ENCODE peak calls at places on chromosomes 5 and 9, in ten cellular contexts. R is GM23248; L is aorta; D is stomach; K is pancreas; A is naive thymus-derived CD4-positive, alpha-beta T cell; H is heart left ventricle; V is left ventricle myocardium inferior; G is CD4-positive, alpha-beta T cell; U is fibroblast of lung. Q is an unnamed sample. For H3K27me3, the result is how much of the 10 kb centered on the place peaks cover.

GRCh38 chr9:89602978-89603628 is 1.7 kb upstream of the GADD45G start:
- DNase-seq in R (peak), L (peak), D (peak), K (peak), A (peak), H (peak), V (peak), G (peak), U (peak), Q (peak)

GRCh38 chr5:109324351-109324750 is 85.4 kb downstream of the PJA2 start:
- DNase-seq in R (no peak), L (no peak), D (no peak), K (no peak), A (no peak), H (no peak), V (no peak), G (no peak), U (no peak), Q (no peak)

GRCh38 chr5:34930870-34931269 is 1.5 kb downstream of the DNAJC21 start:
- DNase-seq in R (no peak), L (no peak), D (no peak), K (no peak), A (no peak), H (no peak), V (no peak), G (no peak), U (peak), Q (no peak)

GRCh38 chr5:179374506-179375235 is 29.4 kb upstream of the ADAMTS2 start:
- DNase-seq in R (no peak), L (peak), D (no peak), K (no peak), A (no peak), H (no peak), V (no peak), G (no peak), U (no peak), Q (no peak)

GRCh38 chr5:144237851-144238250 is 67.2 kb downstream of the KCTD16 start:
- DNase-seq in R (peak), L (no peak), D (no peak), K (no peak), A (no peak), H (no peak), V (no peak), G (no peak), U (peak), Q (no peak)

GRCh38 chr5:132677191-132677590 is 3.4 kb downstream of the IL4 start:
- DNase-seq in R (peak), L (peak), D (peak), K (no peak), A (no peak), H (no peak), V (no peak), G (no peak), U (peak), Q (peak)

GRCh38 chr5:148996270-148996669 is 66.6 kb downstream of the SH3TC2 start:
- DNase-seq in R (no peak), L (no peak), D (no peak), K (no peak), A (no peak), H (no peak), V (no peak), G (no peak), U (no peak), Q (no peak)

GRCh38 chr5:145981612-145982571 is 45.5 kb downstream of the SH3RF2 start:
- DNase-seq in R (no peak), L (no peak), D (peak), K (no peak), A (no peak), H (no peak), V (no peak), G (no peak), U (peak), Q (no peak)

GRCh38 chr9:34413229-34413852 is 36.6 kb upstream of the MYORG start:
- DNase-seq in R (peak), L (no peak), D (peak), K (peak), A (peak), H (peak), V (no peak), G (no peak), U (peak), Q (peak)

GRCh38 chr5:39671421-39672110 is 246.8 kb upstream of the DAB2 start:
- DNase-seq in R (no peak), L (no peak), D (no peak), K (no peak), A (no peak), H (no peak), V (no peak), G (no peak), U (peak), Q (no peak)

GRCh38 chr9:121769939-121770338 is 118.5 kb downstream of the DAB2IP start:
- DNase-seq in R (no peak), L (peak), D (no peak), K (peak), A (no peak), H (no peak), V (peak), G (no peak), U (no peak), Q (no peak)

GRCh38 chr5:12772276-12772675 is 868.0 kb upstream of the CTNND2 start:
- DNase-seq in R (no peak), L (no peak), D (no peak), K (no peak), A (no peak), H (no peak), V (no peak), G (no peak), U (no peak), Q (no peak)

GRCh38 chr5:91382530-91383026 is 539 bp downstream of the ARRDC3 start:
- DNase-seq in R (peak), L (no peak), D (peak), K (no peak), A (peak), H (peak), V (no peak), G (peak), U (peak), Q (peak)

GRCh38 chr5:77638763-77639451 is 394 bp upstream of the OTP start:
- DNase-seq in R (peak), L (no peak), D (no peak), K (no peak), A (peak), H (no peak), V (no peak), G (no peak), U (no peak), Q (no peak)

GRCh38 chr5:26940981-26941380 is 97.4 kb downstream of the CDH9 start:
- DNase-seq in R (no peak), L (no peak), D (no peak), K (no peak), A (no peak), H (no peak), V (no peak), G (no peak), U (peak), Q (no peak)

GRCh38 chr5:177290816-177291596 is 12.5 kb downstream of the RAB24 start:
- DNase-seq in R (no peak), L (no peak), D (no peak), K (no peak), A (no peak), H (no peak), V (no peak), G (no peak), U (no peak), Q (no peak)

GRCh38 chr5:132776077-132776931 is 735 bp downstream of the SEPTIN8 start:
- DNase-seq in R (peak), L (no peak), D (no peak), K (no peak), A (peak), H (peak), V (peak), G (no peak), U (peak), Q (peak)

GRCh38 chr9:97470076-97470475 is 31.4 kb upstream of the TMOD1 start:
- DNase-seq in R (no peak), L (no peak), D (no peak), K (no peak), A (no peak), H (peak), V (no peak), G (no peak), U (no peak), Q (no peak)

GRCh38 chr5:125847561-125847960 is 575.6 kb upstream of the GRAMD2B start:
- DNase-seq in R (no peak), L (no peak), D (no peak), K (no peak), A (no peak), H (no peak), V (no peak), G (no peak), U (no peak), Q (no peak)

GRCh38 chr9:76621011-76621410 is 143.2 kb upstream of the PCA3 start:
- DNase-seq in R (no peak), L (no peak), D (no peak), K (no peak), A (no peak), H (no peak), V (no peak), G (no peak), U (no peak), Q (no peak)

GRCh38 chr9:76530458-76531100 is 71.6 kb downstream of the GCNT1 start:
- DNase-seq in R (peak), L (no peak), D (no peak), K (no peak), A (no peak), H (no peak), V (no peak), G (no peak), U (peak), Q (no peak)

GRCh38 chr9:97078362-97078761 is 39.4 kb upstream of the CTSV start:
- DNase-seq in R (no peak), L (no peak), D (no peak), K (no peak), A (no peak), H (no peak), V (no peak), G (no peak), U (no peak), Q (no peak)

GRCh38 chr5:148976569-148977321 is 86.1 kb downstream of the SH3TC2 start:
- DNase-seq in R (peak), L (no peak), D (no peak), K (no peak), A (no peak), H (no peak), V (no peak), G (no peak), U (peak), Q (no peak)

GRCh38 chr9:65437724-65438123 is 152.7 kb upstream of the FOXD4L5 start:
- DNase-seq in R (no peak), L (no peak), D (no peak), K (no peak), A (no peak), H (no peak), V (no peak), G (no peak), U (no peak), Q (no peak)
- H3K27me3 ChIP-seq in R (under half), L (under half), D (under half), K (under half), A (under half), H (under half), V (under half), G (under half), U (under half), Q (under half)

GRCh38 chr5:83562817-83563557 is 91.4 kb downstream of the VCAN start:
- DNase-seq in R (peak), L (no peak), D (no peak), K (no peak), A (no peak), H (peak), V (no peak), G (no peak), U (peak), Q (no peak)
- H3K27ac ChIP-seq in R (peak), L (peak), D (peak), K (no peak), A (no peak), H (peak), V (peak), G (no peak), U (no peak), Q (no peak)

GRCh38 chr9:37707748-37708147 is 45.9 kb upstream of the TRMT10B start:
- DNase-seq in R (no peak), L (no peak), D (no peak), K (no peak), A (no peak), H (no peak), V (no peak), G (no peak), U (no peak), Q (no peak)
- H3K27me3 ChIP-seq in R (half or more), L (under half), D (under half), K (under half), A (under half), H (under half), V (under half), G (under half), U (under half), Q (under half)

GRCh38 chr5:142171270-142171669 is 62.7 kb downstream of the NDFIP1 start:
- DNase-seq in R (no peak), L (no peak), D (no peak), K (no peak), A (no peak), H (no peak), V (no peak), G (no peak), U (no peak), Q (no peak)

GRCh38 chr5:142178651-142179050 is 70.1 kb downstream of the NDFIP1 start:
- DNase-seq in R (no peak), L (no peak), D (no peak), K (no peak), A (no peak), H (no peak), V (no peak), G (no peak), U (no peak), Q (no peak)

GRCh38 chr5:142175461-142176142 is 67.0 kb downstream of the NDFIP1 start:
- DNase-seq in R (no peak), L (no peak), D (no peak), K (no peak), A (no peak), H (no peak), V (no peak), G (no peak), U (no peak), Q (no peak)

GRCh38 chr5:142176255-142176654 is 67.7 kb downstream of the NDFIP1 start:
- DNase-seq in R (no peak), L (no peak), D (no peak), K (no peak), A (no peak), H (peak), V (no peak), G (no peak), U (no peak), Q (no peak)

DNA sequence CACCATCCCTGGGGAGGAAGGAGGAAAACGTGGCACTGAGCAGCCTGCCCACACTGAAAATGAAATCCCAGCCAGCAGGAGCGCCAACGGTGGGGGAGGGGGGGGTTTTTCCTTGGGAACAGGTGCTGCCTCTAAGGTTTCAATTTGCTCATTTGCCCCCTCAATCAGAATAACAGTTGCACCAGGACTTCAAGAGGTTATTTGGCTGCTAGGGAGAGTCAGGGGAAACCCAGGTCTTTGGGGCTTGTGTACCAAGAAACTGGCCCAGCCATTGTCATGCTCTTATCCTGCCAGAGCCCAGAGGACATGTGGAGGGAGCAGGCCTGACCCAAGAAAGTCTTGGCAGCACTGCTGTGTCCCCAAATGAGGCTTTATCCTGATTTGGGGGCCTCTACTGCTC is 66.5 kb downstream of the NDFIP1 start:
- DNase-seq in R (no peak), L (no peak), D (no peak), K (no peak), A (no peak), H (no peak), V (no peak), G (no peak), U (no peak), Q (no peak)
- H3K27ac ChIP-seq in R (no peak), L (no peak), D (no peak), K (no peak), A (no peak), H (no peak), V (no peak), G (no peak), U (no peak), Q (no peak)

DNA sequence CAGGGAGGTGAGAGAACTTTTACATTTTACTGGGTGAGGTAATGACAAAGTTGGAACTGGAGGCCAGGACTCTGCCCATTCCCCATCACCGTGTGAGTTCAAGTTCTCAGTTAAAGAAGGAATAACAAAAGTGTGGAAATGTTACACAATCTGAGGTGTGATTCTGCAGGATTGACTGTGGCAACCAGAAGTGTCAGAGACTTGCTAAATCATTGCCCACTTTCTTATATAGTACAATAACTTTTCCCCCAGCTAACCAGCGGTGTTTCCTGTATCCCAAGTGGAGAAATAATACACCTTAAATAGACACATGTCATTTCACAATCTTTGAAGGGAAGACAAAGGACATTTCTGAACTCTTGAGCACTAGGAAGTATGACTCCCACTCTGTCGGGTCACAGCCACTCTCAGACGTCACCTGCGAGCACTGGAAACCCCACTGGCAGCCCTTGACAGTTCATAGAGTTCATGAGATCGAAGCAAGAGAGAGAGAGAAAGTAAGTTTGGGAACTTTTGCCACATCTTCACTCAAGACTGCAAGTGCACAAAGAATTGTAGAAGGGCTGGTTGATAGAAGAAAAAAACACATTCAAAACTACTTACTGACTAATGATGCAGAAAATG is 28.4 kb downstream of the PAX5 start:
- DNase-seq in R (no peak), L (no peak), D (no peak), K (no peak), A (no peak), H (no peak), V (no peak), G (no peak), U (no peak), Q (no peak)
- H3K27me3 ChIP-seq in R (half or more), L (under half), D (half or more), K (under half), A (under half), H (half or more), V (half or more), G (half or more), U (under half), Q (under half)

GRCh38 chr9:131584858-131585257 is 39.5 kb downstream of the PRRT1B start:
- DNase-seq in R (no peak), L (no peak), D (no peak), K (no peak), A (no peak), H (no peak), V (no peak), G (no peak), U (no peak), Q (no peak)
- H3K27ac ChIP-seq in R (no peak), L (no peak), D (no peak), K (no peak), A (peak), H (peak), V (no peak), G (peak), U (no peak), Q (no peak)

GRCh38 chr5:477247-477646 is 34.3 kb downstream of the EXOC3 start:
- DNase-seq in R (no peak), L (peak), D (no peak), K (no peak), A (no peak), H (peak), V (no peak), G (no peak), U (no peak), Q (no peak)

GRCh38 chr5:479566-480319 is 36.8 kb downstream of the EXOC3 start:
- DNase-seq in R (no peak), L (no peak), D (no peak), K (peak), A (no peak), H (no peak), V (no peak), G (no peak), U (no peak), Q (no peak)

GRCh38 chr5:478355-478981 is 35.5 kb downstream of the EXOC3 start:
- DNase-seq in R (no peak), L (no peak), D (no peak), K (no peak), A (no peak), H (no peak), V (no peak), G (no peak), U (no peak), Q (no peak)

GRCh38 chr5:477871-478270 is 34.9 kb downstream of the EXOC3 start:
- DNase-seq in R (no peak), L (no peak), D (no peak), K (no peak), A (no peak), H (no peak), V (no peak), G (no peak), U (no peak), Q (no peak)

GRCh38 chr5:478982-479535 is 36.1 kb downstream of the EXOC3 start:
- DNase-seq in R (no peak), L (no peak), D (no peak), K (peak), A (no peak), H (no peak), V (no peak), G (no peak), U (no peak), Q (no peak)
- H3K27me3 ChIP-seq in R (under half), L (under half), D (half or more), K (under half), A (under half), H (half or more), V (half or more), G (under half), U (under half), Q (half or more)

GRCh38 chr9:109442716-109443115 is 55.4 kb downstream of the PTPN3 start:
- DNase-seq in R (no peak), L (no peak), D (no peak), K (no peak), A (no peak), H (no peak), V (no peak), G (no peak), U (no peak), Q (no peak)

GRCh38 chr9:109441296-109441695 is 56.8 kb downstream of the PTPN3 start:
- DNase-seq in R (peak), L (no peak), D (no peak), K (no peak), A (no peak), H (no peak), V (no peak), G (no peak), U (no peak), Q (no peak)

GRCh38 chr9:109447329-109448076 is 50.6 kb downstream of the PTPN3 start:
- DNase-seq in R (no peak), L (no peak), D (no peak), K (no peak), A (no peak), H (no peak), V (no peak), G (no peak), U (no peak), Q (no peak)

GRCh38 chr9:109448223-109448622 is 49.9 kb downstream of the PTPN3 start:
- DNase-seq in R (peak), L (no peak), D (no peak), K (no peak), A (no peak), H (no peak), V (no peak), G (no peak), U (peak), Q (no peak)

GRCh38 chr9:109444771-109445320 is 53.3 kb downstream of the PTPN3 start:
- DNase-seq in R (peak), L (no peak), D (no peak), K (no peak), A (no peak), H (no peak), V (no peak), G (no peak), U (no peak), Q (no peak)
- H3K27ac ChIP-seq in R (no peak), L (no peak), D (no peak), K (no peak), A (no peak), H (no peak), V (no peak), G (no peak), U (no peak), Q (no peak)